ENCODE peak calls at places on chromosomes 3 and 15, in four cellular contexts. V is fibroblast of villous mesenchyme, N is right atrium auricular region, L is NT2/D1. R is an unnamed sample.

GRCh38 chr3:13500133-13500885 is 20.2 kb downstream of the HDAC11 start:
- DNase-seq in V (no peak), N (no peak), L (no peak), R (no peak)

GRCh38 chr3:176987901-176988300 is 209.4 kb downstream of the TBL1XR1 start:
- DNase-seq in V (peak; percentile 63), N (no peak), L (no peak), R (no peak)

GRCh38 chr3:159532577-159532976 is 456.1 kb upstream of the IL12A start:
- DNase-seq in V (no peak), N (no peak), L (no peak), R (peak; percentile 10)

GRCh38 chr3:5304188-5304587 is 116.7 kb downstream of the EDEM1 start:
- DNase-seq in V (no peak), N (no peak), L (no peak), R (no peak)

GRCh38 chr3:156525808-156526207 is 29.1 kb downstream of the SSR3 start:
- DNase-seq in V (no peak), N (no peak), L (no peak), R (no peak)

GRCh38 chr15:62740141-62741004 is 302.2 kb upstream of the TPM1 start:
- DNase-seq in V (peak; percentile 31), N (no peak), L (no peak), R (no peak)

GRCh38 chr3:184598220-184598927 is 36.8 kb downstream of the EPHB3 start:
- DNase-seq in V (no peak), N (no peak), L (no peak), R (no peak)

GRCh38 chr3:15527031-15527459 is 5.5 kb upstream of the COLQ start:
- DNase-seq in V (peak; percentile 29), N (peak; percentile 58), L (peak; percentile 51), R (no peak)

GRCh38 chr3:122714269-122714668 is 33.6 kb downstream of the PARP14 start:
- DNase-seq in V (no peak), N (no peak), L (no peak), R (no peak)

GRCh38 chr15:95972136-95972553 is 358.4 kb upstream of the NR2F2 start:
- DNase-seq in V (peak; percentile 91), N (no peak), L (no peak), R (no peak)

R was measured in A172.